ENCODE peak calls at places on chromosomes 11 and 22, in nine cellular contexts. One of them, this sample, is unnamed.
A peak's percentile ranks its signal among the peaks of the same experiment; 100 is the strongest.

GRCh38 chr11:23931443-23931842 is 565.4 kb upstream of the LUZP2 start:
- DNase-seq in T1000: no peak
- DNase-seq in NCI-H1417: no peak
- DNase-seq in fibroblast of lung: no peak
- DNase-seq in NT2/D1: no peak
- DNase-seq in right atrium auricular region: no peak
- DNase-seq in stimulated activated naive CD8-positive, alpha-beta T cell treated with anti-CD3 and anti-CD28 coated beads, Interleukin-15, Interleukin-2, amounts not matched to agents 100 U/mL and 50 U/mL, for 24 hours: no peak
- DNase-seq in ascending aorta: no peak
- DNase-seq in OCI-LY7: no peak
- DNase-seq in this sample: no peak

GRCh38 chr11:111911563-111912401 is at the start of gene CRYAB:
- DNase-seq in T1000: peak; percentile 42
- DNase-seq in NCI-H1417: no peak
- DNase-seq in fibroblast of lung: peak; percentile 84
- DNase-seq in NT2/D1: no peak
- DNase-seq in right atrium auricular region: peak; percentile 98
- DNase-seq in stimulated activated naive CD8-positive, alpha-beta T cell treated with anti-CD3 and anti-CD28 coated beads, Interleukin-15, Interleukin-2, amounts not matched to agents 100 U/mL and 50 U/mL, for 24 hours: no peak
- DNase-seq in ascending aorta: peak; percentile 90
- DNase-seq in OCI-LY7: no peak
- DNase-seq in this sample: no peak

GRCh38 chr11:1837171-1838076 is 1.4 kb upstream of the TNNI2 start:
- DNase-seq in T1000: no peak
- DNase-seq in NCI-H1417: peak; percentile 28
- DNase-seq in fibroblast of lung: peak; percentile 28
- DNase-seq in NT2/D1: peak; percentile 35
- DNase-seq in right atrium auricular region: no peak
- DNase-seq in stimulated activated naive CD8-positive, alpha-beta T cell treated with anti-CD3 and anti-CD28 coated beads, Interleukin-15, Interleukin-2, amounts not matched to agents 100 U/mL and 50 U/mL, for 24 hours: peak; percentile 91
- DNase-seq in ascending aorta: no peak
- DNase-seq in OCI-LY7: peak; percentile 88
- DNase-seq in this sample: peak; percentile 89

GRCh38 chr11:76008474-76008873 is 193.5 kb downstream of the UVRAG start:
- DNase-seq in T1000: no peak
- DNase-seq in NCI-H1417: no peak
- DNase-seq in fibroblast of lung: peak; percentile 79
- DNase-seq in NT2/D1: no peak
- DNase-seq in right atrium auricular region: no peak
- DNase-seq in stimulated activated naive CD8-positive, alpha-beta T cell treated with anti-CD3 and anti-CD28 coated beads, Interleukin-15, Interleukin-2, amounts not matched to agents 100 U/mL and 50 U/mL, for 24 hours: no peak
- DNase-seq in ascending aorta: no peak
- DNase-seq in OCI-LY7: no peak
- DNase-seq in this sample: no peak

GRCh38 chr11:11758603-11759196 is 83.1 kb upstream of the USP47 start:
- DNase-seq in T1000: no peak
- DNase-seq in NCI-H1417: no peak
- DNase-seq in fibroblast of lung: no peak
- DNase-seq in NT2/D1: no peak
- DNase-seq in right atrium auricular region: no peak
- DNase-seq in stimulated activated naive CD8-positive, alpha-beta T cell treated with anti-CD3 and anti-CD28 coated beads, Interleukin-15, Interleukin-2, amounts not matched to agents 100 U/mL and 50 U/mL, for 24 hours: no peak
- DNase-seq in ascending aorta: no peak
- DNase-seq in OCI-LY7: no peak
- DNase-seq in this sample: no peak

GRCh38 chr22:35758394-35758793 is 40.7 kb downstream of the APOL5 start:
- DNase-seq in T1000: no peak
- DNase-seq in NCI-H1417: no peak
- DNase-seq in fibroblast of lung: no peak
- DNase-seq in NT2/D1: no peak
- DNase-seq in right atrium auricular region: no peak
- DNase-seq in stimulated activated naive CD8-positive, alpha-beta T cell treated with anti-CD3 and anti-CD28 coated beads, Interleukin-15, Interleukin-2, amounts not matched to agents 100 U/mL and 50 U/mL, for 24 hours: no peak
- DNase-seq in ascending aorta: no peak
- DNase-seq in OCI-LY7: no peak
- DNase-seq in this sample: no peak

GRCh38 chr11:75223954-75224643 is 16.5 kb upstream of the TPBGL start:
- DNase-seq in T1000: no peak
- DNase-seq in NCI-H1417: no peak
- DNase-seq in fibroblast of lung: no peak
- DNase-seq in NT2/D1: no peak
- DNase-seq in right atrium auricular region: no peak
- DNase-seq in stimulated activated naive CD8-positive, alpha-beta T cell treated with anti-CD3 and anti-CD28 coated beads, Interleukin-15, Interleukin-2, amounts not matched to agents 100 U/mL and 50 U/mL, for 24 hours: no peak
- DNase-seq in ascending aorta: no peak
- DNase-seq in OCI-LY7: no peak
- DNase-seq in this sample: no peak

GRCh38 chr11:134071766-134072403 is 3.0 kb downstream of the JAM3 start:
- DNase-seq in T1000: no peak
- DNase-seq in NCI-H1417: peak; percentile 44
- DNase-seq in fibroblast of lung: peak; percentile 23
- DNase-seq in NT2/D1: no peak
- DNase-seq in right atrium auricular region: no peak
- DNase-seq in stimulated activated naive CD8-positive, alpha-beta T cell treated with anti-CD3 and anti-CD28 coated beads, Interleukin-15, Interleukin-2, amounts not matched to agents 100 U/mL and 50 U/mL, for 24 hours: no peak
- DNase-seq in ascending aorta: no peak
- DNase-seq in OCI-LY7: no peak
- DNase-seq in this sample: no peak

GRCh38 chr22:37631448-37632173 is 7.9 kb upstream of the SH3BP1 start:
- DNase-seq in T1000: no peak
- DNase-seq in NCI-H1417: no peak
- DNase-seq in fibroblast of lung: no peak
- DNase-seq in NT2/D1: no peak
- DNase-seq in right atrium auricular region: no peak
- DNase-seq in stimulated activated naive CD8-positive, alpha-beta T cell treated with anti-CD3 and anti-CD28 coated beads, Interleukin-15, Interleukin-2, amounts not matched to agents 100 U/mL and 50 U/mL, for 24 hours: no peak
- DNase-seq in ascending aorta: no peak
- DNase-seq in OCI-LY7: no peak
- DNase-seq in this sample: no peak

GRCh38 chr11:7637447-7638157 is 35.7 kb downstream of the CYB5R2 start:
- DNase-seq in T1000: no peak
- DNase-seq in NCI-H1417: no peak
- DNase-seq in fibroblast of lung: peak; percentile 34
- DNase-seq in NT2/D1: no peak
- DNase-seq in right atrium auricular region: peak; percentile 85
- DNase-seq in stimulated activated naive CD8-positive, alpha-beta T cell treated with anti-CD3 and anti-CD28 coated beads, Interleukin-15, Interleukin-2, amounts not matched to agents 100 U/mL and 50 U/mL, for 24 hours: no peak
- DNase-seq in ascending aorta: no peak
- DNase-seq in OCI-LY7: no peak
- DNase-seq in this sample: no peak